ENCODE peak calls at places on chromosomes 7 and 10, in seven cellular contexts. F is left lung, O is gastroesophageal sphincter, X is left cardiac atrium, W is T-helper 17 cell, C is RWPE2, A is activated B cell treated with CpG ODN at 0.5 μM for 24 hours. D is an unnamed sample.

GRCh38 chr10:110634527-110635209 is 9.5 kb upstream of the RBM20 start:
- ATAC-seq in C (no peak), W (no peak), O (no peak), X (peak), A (no peak), F (no peak), D (no peak)

GRCh38 chr7:14762552-14762951 is 140.0 kb downstream of the DGKB start:
- ATAC-seq in C (no peak), A (no peak), X (no peak), W (no peak), F (no peak), O (no peak), D (no peak)

GRCh38 chr10:59887972-59888640 is 18.2 kb downstream of the CCDC6 start:
- ATAC-seq in A (no peak), F (no peak), C (no peak), X (no peak), O (no peak), W (peak), D (no peak)

GRCh38 chr10:15660990-15661389 is 58.7 kb downstream of the ITGA8 start:
- ATAC-seq in O (no peak), C (no peak), A (no peak), W (no peak), X (no peak), F (no peak), D (no peak)

GRCh38 chr7:11895352-11895751 is 63.4 kb upstream of the THSD7A start:
- ATAC-seq in X (no peak), O (no peak), F (no peak), A (no peak), W (no peak), C (no peak), D (no peak)

GRCh38 chr7:128104109-128104742 is 73.0 kb upstream of the LRRC4 start:
- ATAC-seq in F (peak), C (peak), X (peak), W (peak), O (no peak), A (peak), D (peak)

GRCh38 chr10:3886666-3887251 is 101.8 kb upstream of the KLF6 start:
- ATAC-seq in X (peak), A (peak), O (peak), W (peak), C (peak), F (peak), D (peak)

GRCh38 chr10:132065491-132066105 is at the start of gene JAKMIP3:
- ATAC-seq in X (peak), C (peak), W (no peak), A (no peak), F (peak), O (peak), D (peak)

GRCh38 chr10:4136121-4136520 is 351.1 kb upstream of the KLF6 start:
- ATAC-seq in X (no peak), W (no peak), A (peak), F (no peak), C (no peak), O (no peak), D (peak)

GRCh38 chr7:80623465-80624252 is 14.8 kb upstream of the CD36 start:
- ATAC-seq in X (peak), O (no peak), C (peak), W (no peak), F (peak), A (no peak), D (no peak)

GRCh38 chr10:62779487-62780248 is 24.9 kb upstream of the ADO start:
- ATAC-seq in W (peak), C (peak), F (no peak), O (no peak), A (peak), X (peak), D (peak)

GRCh38 chr7:93778384-93778783 is 112.2 kb downstream of the TFPI2 start:
- ATAC-seq in W (no peak), F (no peak), X (no peak), A (no peak), C (no peak), O (no peak), D (no peak)

GRCh38 chr10:3654496-3654895 is 130.5 kb downstream of the KLF6 start:
- ATAC-seq in W (no peak), X (no peak), A (no peak), F (no peak), C (peak), O (no peak), D (no peak)